ENCODE peak calls at places on chromosome 7, in six cellular contexts. U is PC-3, W is fibroblast of lung, G is colonic mucosa, N is K562, D is MM.1S. S is an unnamed sample. For H3K4me1, the result is how much of the 10 kb centered on the place peaks cover.

GRCh38 chr7:51310131-51310583 is 6.5 kb downstream of the COBL start:
- DNase-seq in N (no peak), D (no peak), W (no peak), U (no peak), G (no peak), S (peak)

GRCh38 chr7:158847451-158847866 is 8.9 kb upstream of the DYNC2I1 start:
- DNase-seq in G (no peak), W (no peak), U (no peak), N (no peak), D (no peak), S (no peak)

GRCh38 chr7:95509199-95509598 is 23.5 kb downstream of the ASB4 start:
- DNase-seq in D (no peak), U (no peak), G (no peak), W (peak), N (no peak), S (peak)

GRCh38 chr7:47609803-47610452 is 28.0 kb upstream of the TNS3 start:
- DNase-seq in D (no peak), N (no peak), U (no peak), G (no peak), W (peak), S (no peak)

GRCh38 chr7:538764-539685 is 19.4 kb upstream of the PDGFA start:
- DNase-seq in G (peak), D (no peak), N (no peak), W (no peak), U (peak), S (peak)

GRCh38 chr7:2116903-2117680 is 115.7 kb downstream of the MAD1L1 start:
- DNase-seq in D (no peak), U (no peak), N (no peak), W (peak), G (no peak), S (no peak)

GRCh38 chr7:108623220-108623619 is 53.5 kb downstream of the DNAJB9 start:
- DNase-seq in N (no peak), U (no peak), W (no peak), G (no peak), D (no peak), S (no peak)

GRCh38 chr7:135659159-135659837 is 3.0 kb upstream of the STMP1 start:
- DNase-seq in D (no peak), G (no peak), U (no peak), W (no peak), N (no peak), S (no peak)

GRCh38 chr7:44264221-44264956 is 61.0 kb downstream of the CAMK2B start:
- DNase-seq in D (no peak), W (no peak), N (no peak), G (no peak), U (peak), S (no peak)

GRCh38 chr7:15461576-15461975 is 100.2 kb downstream of the AGMO start:
- DNase-seq in G (no peak), N (no peak), W (peak), U (peak), D (no peak), S (no peak)

GRCh38 chr7:17184805-17185689 is 113.4 kb upstream of the AHR start:
- DNase-seq in G (no peak), N (no peak), W (peak), U (peak), D (no peak), S (no peak)
- H3K9ac ChIP-seq in G (no peak), N (no peak), W (no peak), U (peak), D (no peak), S (no peak)

GRCh38 chr7:77543910-77544309 is 6.8 kb downstream of the PTPN12 start:
- DNase-seq in U (no peak), N (no peak), D (no peak), W (no peak), G (no peak), S (no peak)
- H3K4me1 ChIP-seq in U (under half), N (under half), D (under half), W (under half), G (under half), S (under half)

GRCh38 chr7:150384406-150385239 is 5.5 kb downstream of the ZNF775 start:
- DNase-seq in W (no peak), U (no peak), N (no peak), G (no peak), D (no peak), S (peak)

GRCh38 chr7:150385240-150385830 is 6.2 kb downstream of the ZNF775 start:
- DNase-seq in G (no peak), U (no peak), D (peak), W (no peak), N (no peak), S (peak)

GRCh38 chr7:150382123-150382843 is 3.2 kb downstream of the ZNF775 start:
- DNase-seq in N (no peak), U (no peak), W (no peak), D (peak), G (peak), S (peak)

GRCh38 chr7:150382844-150383225 is 3.7 kb downstream of the ZNF775 start:
- DNase-seq in G (no peak), W (no peak), D (peak), U (no peak), N (no peak), S (no peak)

GRCh38 chr7:150383710-150384397 is 4.7 kb downstream of the ZNF775 start:
- DNase-seq in D (peak), W (no peak), G (peak), N (peak), U (no peak), S (peak)
- TF ChIP-seq CTCF in D (no peak), W (no peak), G (no peak), N (no peak), U (no peak), S (no peak)

GRCh38 chr7:6107924-6108323 is 76.7 kb downstream of the ANKRD61 start:
- DNase-seq in G (no peak), D (no peak), N (no peak), U (no peak), W (no peak), S (no peak)

GRCh38 chr7:6111041-6111440 is 79.9 kb downstream of the ANKRD61 start:
- DNase-seq in W (no peak), D (no peak), N (no peak), G (no peak), U (no peak), S (no peak)

DNA sequence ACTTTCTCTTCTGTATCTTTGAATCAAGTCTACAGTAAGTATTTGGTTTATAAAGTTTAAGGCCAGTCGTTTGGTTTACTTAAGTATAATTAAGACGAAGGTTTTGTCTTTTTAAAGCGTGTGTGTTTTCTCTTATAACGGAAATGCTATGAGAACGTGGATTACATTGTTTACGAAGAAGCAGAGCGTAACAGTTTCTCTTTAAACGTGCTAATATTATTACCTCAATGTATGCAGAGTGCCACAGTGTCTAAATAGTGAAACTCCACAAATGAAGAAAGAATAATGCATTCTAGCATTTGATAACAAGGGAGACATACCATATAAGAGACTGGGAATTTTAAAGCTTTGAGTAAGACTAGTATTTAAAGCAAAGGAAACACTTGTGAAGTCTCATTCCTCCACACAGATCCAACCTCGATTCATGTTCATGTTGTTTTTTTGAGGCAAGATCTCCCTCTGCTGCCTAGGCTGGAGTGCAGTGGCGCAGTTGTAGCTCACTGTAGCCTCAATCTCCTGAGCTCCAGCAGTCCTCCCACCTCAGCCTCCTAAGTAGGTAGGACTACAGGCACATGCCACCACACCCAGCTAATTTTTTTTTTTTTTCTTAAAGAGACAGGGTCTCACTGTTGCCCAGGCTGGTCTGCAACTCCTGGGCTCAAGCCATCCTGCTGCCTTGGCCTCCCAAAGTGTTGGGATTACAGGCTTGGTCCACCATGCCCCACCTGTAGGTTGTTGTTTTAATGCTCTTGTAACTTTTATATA is 75.1 kb downstream of the ANKRD61 start:
- DNase-seq in G (peak), N (no peak), D (peak), W (peak), U (peak), S (no peak)
- H3K9ac ChIP-seq in G (peak), N (no peak), D (peak), W (peak), U (peak), S (peak)

GRCh38 chr7:55073051-55073511 is 54.3 kb downstream of the EGFR start:
- DNase-seq in N (no peak), D (no peak), W (peak), G (no peak), U (peak), S (no peak)

GRCh38 chr7:55071411-55072188 is 52.8 kb downstream of the EGFR start:
- DNase-seq in U (no peak), D (no peak), N (no peak), G (no peak), W (peak), S (no peak)

GRCh38 chr7:55070839-55071238 is 52.0 kb downstream of the EGFR start:
- DNase-seq in W (no peak), D (no peak), N (no peak), U (no peak), G (no peak), S (no peak)

GRCh38 chr7:55074008-55074499 is 55.2 kb downstream of the EGFR start:
- DNase-seq in W (peak), N (no peak), D (peak), U (peak), G (peak), S (no peak)

DNA sequence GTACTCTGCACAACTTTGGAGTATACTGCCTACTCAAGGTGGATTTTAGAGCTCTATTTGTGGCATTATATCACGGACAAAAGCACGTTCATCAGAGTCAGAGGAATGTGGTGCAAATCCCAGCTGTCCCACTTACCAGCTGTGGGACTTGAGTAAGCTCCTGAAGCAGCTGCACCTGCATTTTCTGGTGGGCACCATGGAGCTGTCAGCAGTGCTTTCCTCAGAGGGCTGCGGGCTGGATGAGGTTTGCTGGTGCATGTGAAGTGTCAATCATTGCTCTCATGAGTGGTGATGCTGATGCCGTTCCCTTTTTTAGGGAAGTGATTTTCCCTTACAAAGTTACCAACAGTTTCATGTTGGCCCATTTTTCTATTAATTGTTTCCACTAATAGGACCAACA is 53.4 kb downstream of the EGFR start:
- DNase-seq in N (no peak), G (no peak), D (no peak), W (no peak), U (no peak), S (no peak)
- H3K4me1 ChIP-seq in N (under half), G (under half), D (under half), W (under half), U (under half), S (under half)

GRCh38 chr7:49774459-49775064 is 1.1 kb downstream of the VWC2 start:
- DNase-seq in W (no peak), D (no peak), N (no peak), U (no peak), G (peak), S (peak)

GRCh38 chr7:49775065-49775948 is 1.9 kb downstream of the VWC2 start:
- DNase-seq in G (no peak), W (no peak), D (no peak), U (no peak), N (no peak), S (peak)

GRCh38 chr7:49778731-49779270 is 5.4 kb downstream of the VWC2 start:
- DNase-seq in W (no peak), G (no peak), D (no peak), N (no peak), U (no peak), S (no peak)

GRCh38 chr7:49775949-49776443 is 2.6 kb downstream of the VWC2 start:
- DNase-seq in G (no peak), W (no peak), N (no peak), D (no peak), U (no peak), S (peak)

GRCh38 chr7:49776994-49777393 is 3.6 kb downstream of the VWC2 start:
- DNase-seq in G (peak), U (no peak), W (no peak), N (no peak), D (no peak), S (peak)
- TF ChIP-seq CTCF in G (peak), U (peak), W (no peak), N (peak), D (peak), S (peak)

DNA sequence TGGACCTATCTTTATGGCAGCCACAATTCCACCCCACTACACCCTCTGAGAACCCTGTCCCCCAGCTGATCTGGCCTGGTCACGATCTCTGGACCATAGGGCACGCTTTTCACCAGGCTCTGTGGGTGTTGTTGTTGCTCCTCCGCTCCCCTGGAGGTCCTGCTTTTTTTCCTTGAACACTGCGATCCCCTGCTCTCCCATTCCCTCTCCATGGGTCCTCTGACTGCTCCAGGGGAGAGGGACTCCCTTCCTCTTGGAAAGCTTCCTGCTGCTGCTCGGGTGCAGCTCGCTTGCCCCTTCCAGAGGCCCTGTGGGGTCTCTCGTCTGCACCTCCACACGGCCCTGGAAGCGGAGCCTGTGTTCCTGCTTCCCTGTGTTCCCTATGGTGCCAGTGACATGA is 53.5 kb downstream of the SNX10 start:
- DNase-seq in U (no peak), N (no peak), G (no peak), D (no peak), W (no peak), S (no peak)
- H3K9ac ChIP-seq in U (no peak), N (no peak), G (no peak), D (no peak), W (no peak), S (no peak)

DNA sequence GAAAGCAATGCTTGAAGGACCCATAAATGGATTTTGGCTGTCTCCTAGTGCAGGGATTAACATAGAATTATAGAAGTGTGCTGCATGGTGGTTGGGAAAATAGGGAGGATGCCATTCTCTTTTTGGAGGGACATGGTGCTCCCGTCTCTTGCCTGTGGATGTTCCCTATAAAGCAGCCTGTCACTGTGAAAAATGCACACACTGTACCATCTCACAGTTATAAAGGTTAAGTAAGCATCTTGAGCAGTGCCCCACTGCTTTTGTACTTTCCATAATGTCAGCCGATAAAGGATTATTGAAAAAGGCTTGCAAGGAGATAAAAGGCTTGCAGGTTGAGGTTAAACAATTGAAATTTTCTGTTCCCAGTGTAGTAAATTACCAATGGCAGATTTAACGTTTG is 263.0 kb downstream of the AUTS2 start:
- DNase-seq in G (no peak), W (no peak), U (no peak), D (no peak), N (no peak), S (no peak)
- H3K4me1 ChIP-seq in G (under half), W (under half), U (under half), D (under half), N (under half), S (under half)

GRCh38 chr7:137791947-137792346 is 54.8 kb downstream of the DGKI start:
- DNase-seq in G (no peak), D (no peak), U (no peak), W (no peak), N (no peak), S (no peak)
- TF ChIP-seq CTCF in G (no peak), D (no peak), U (no peak), W (no peak), N (no peak), S (peak)